ENCODE peak calls at places on chromosomes 12 and 14, in eight cellular contexts. Q is body of pancreas, W is A549, M is ovary, R is spleen, T is K562, U is heart left ventricle, I is gastrocnemius medialis. B is an unnamed sample.

GRCh38 chr14:92473947-92474535 is 39.5 kb upstream of the RIN3 start:
- DNase-seq in U (no peak), M (no peak), R (peak; percentile 66), W (no peak), I (no peak), Q (no peak), T (no peak), B (no peak)

GRCh38 chr12:68559984-68560822 is 50.5 kb upstream of the RAP1B start:
- DNase-seq in I (peak; percentile 9), R (no peak), T (no peak), W (no peak), U (no peak), Q (no peak), M (no peak), B (peak; percentile 48)

GRCh38 chr12:54159140-54159539 is 29.6 kb downstream of the SMUG1 start:
- DNase-seq in T (peak; percentile 94), Q (peak; percentile 18), R (no peak), U (no peak), I (no peak), W (no peak), M (no peak), B (peak; percentile 33)

GRCh38 chr14:104298458-104298857 is 160.1 kb downstream of the KIF26A start:
- DNase-seq in U (peak; percentile 10), R (no peak), I (no peak), Q (no peak), M (no peak), W (no peak), T (no peak), B (no peak)

GRCh38 chr12:54616933-54617535 is 17.7 kb downstream of the LACRT start:
- DNase-seq in U (no peak), R (no peak), Q (no peak), M (no peak), I (no peak), W (no peak), T (no peak), B (no peak)

GRCh38 chr14:42013560-42013959 is 406.9 kb downstream of the LRFN5 start:
- DNase-seq in I (no peak), W (no peak), M (no peak), U (no peak), Q (no peak), R (no peak), T (no peak), B (no peak)

GRCh38 chr14:94918896-94919295 is 149.0 kb upstream of the GSC start:
- DNase-seq in U (no peak), M (no peak), Q (no peak), R (no peak), T (no peak), I (no peak), W (no peak), B (no peak)

GRCh38 chr12:27619308-27619707 is 76.9 kb upstream of the REP15 start:
- DNase-seq in T (no peak), U (no peak), I (no peak), W (peak; percentile 53), Q (no peak), M (no peak), R (no peak), B (no peak)

GRCh38 chr14:59325906-59326305 is 137.4 kb downstream of the DAAM1 start:
- DNase-seq in T (no peak), R (no peak), Q (no peak), U (no peak), I (no peak), M (no peak), W (no peak), B (no peak)

GRCh38 chr12:39502657-39503056 is 59.7 kb upstream of the KIF21A start:
- DNase-seq in U (no peak), R (no peak), T (no peak), I (no peak), W (no peak), M (no peak), Q (no peak), B (no peak)
- H3K27ac ChIP-seq in U (no peak overlapping the region), R (no peak overlapping the region), T (no peak overlapping the region), I (no peak overlapping the region), W (no peak overlapping the region), M (no peak overlapping the region), Q (no peak overlapping the region), B (no peak overlapping the region)

DNA sequence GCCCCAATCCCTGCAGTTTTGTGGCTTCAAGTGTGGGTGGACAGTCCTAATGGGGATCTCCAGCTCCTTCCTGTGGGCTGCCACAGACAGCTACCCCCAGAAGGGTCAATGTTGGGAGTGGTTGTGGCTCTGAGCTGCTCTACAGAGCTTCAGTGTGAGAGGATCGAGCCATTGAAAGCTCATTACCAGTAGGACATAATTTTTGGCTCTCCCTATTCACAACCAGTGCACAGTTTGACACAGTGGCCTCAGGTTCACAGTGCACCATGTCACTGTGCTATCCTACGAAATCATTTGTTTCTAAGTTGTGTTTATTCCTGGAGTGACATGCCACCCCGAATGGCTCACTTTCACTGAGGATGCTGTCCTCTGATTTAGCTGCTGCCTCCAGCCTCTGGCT is 22.8 kb downstream of the TMBIM6 start:
- DNase-seq in Q (no peak), I (no peak), U (no peak), R (no peak), T (no peak), M (no peak), W (no peak), B (no peak)
- TF ChIP-seq CTCF in Q (no peak), I (no peak), U (no peak), R (no peak), T (no peak), M (no peak), W (no peak), B (no peak)

DNA sequence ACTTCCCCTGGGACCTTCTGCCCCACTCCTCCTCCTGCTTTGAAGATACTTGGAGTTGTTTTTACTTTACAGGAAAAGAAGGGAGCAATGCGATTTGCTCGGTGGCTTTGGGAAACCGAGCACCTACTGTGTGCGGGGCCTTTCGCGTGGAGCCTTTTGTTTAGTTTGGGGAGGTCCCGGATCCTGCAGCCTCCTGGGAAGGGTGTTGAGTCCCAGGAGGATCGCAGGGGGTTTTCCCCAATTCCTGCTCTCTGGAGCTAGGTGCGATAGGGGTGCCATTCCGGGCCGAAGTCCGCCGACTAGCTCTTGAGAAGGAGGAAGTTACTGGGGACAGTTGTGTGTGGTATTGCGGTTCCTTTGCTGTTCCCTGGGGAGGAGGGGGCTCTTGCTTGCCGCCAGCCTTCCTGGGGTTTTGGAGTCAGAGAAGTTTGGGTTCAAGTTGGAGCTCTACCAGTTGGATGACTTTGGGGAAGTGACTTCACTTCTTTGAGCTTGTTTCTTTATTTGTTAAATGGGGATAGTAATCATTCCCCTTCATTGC is 1.1 kb downstream of the BRI3BP start:
- DNase-seq in R (peak; percentile 84), U (no peak), T (peak; percentile 27), W (no peak), M (no peak), Q (peak; percentile 20), I (no peak), B (peak; percentile 55)
- TF ChIP-seq POLR2A in R (no peak), U (no peak), T (no peak), W (no peak), M (no peak), Q (no peak), I (no peak), B (no peak)

GRCh38 chr14:24179294-24179960 is 7.5 kb downstream of the REC8 start:
- DNase-seq in R (peak; percentile 56), Q (no peak), T (no peak), M (no peak), U (no peak), W (no peak), I (no peak), B (no peak)
- H3K27ac ChIP-seq in R (no peak overlapping the region), Q (peak overlapping the region; percentile 40), T (no peak overlapping the region), M (no peak overlapping the region), U (peak overlapping the region; percentile 76), W (no peak overlapping the region), I (peak overlapping the region; percentile 69), B (no peak overlapping the region)

DNA sequence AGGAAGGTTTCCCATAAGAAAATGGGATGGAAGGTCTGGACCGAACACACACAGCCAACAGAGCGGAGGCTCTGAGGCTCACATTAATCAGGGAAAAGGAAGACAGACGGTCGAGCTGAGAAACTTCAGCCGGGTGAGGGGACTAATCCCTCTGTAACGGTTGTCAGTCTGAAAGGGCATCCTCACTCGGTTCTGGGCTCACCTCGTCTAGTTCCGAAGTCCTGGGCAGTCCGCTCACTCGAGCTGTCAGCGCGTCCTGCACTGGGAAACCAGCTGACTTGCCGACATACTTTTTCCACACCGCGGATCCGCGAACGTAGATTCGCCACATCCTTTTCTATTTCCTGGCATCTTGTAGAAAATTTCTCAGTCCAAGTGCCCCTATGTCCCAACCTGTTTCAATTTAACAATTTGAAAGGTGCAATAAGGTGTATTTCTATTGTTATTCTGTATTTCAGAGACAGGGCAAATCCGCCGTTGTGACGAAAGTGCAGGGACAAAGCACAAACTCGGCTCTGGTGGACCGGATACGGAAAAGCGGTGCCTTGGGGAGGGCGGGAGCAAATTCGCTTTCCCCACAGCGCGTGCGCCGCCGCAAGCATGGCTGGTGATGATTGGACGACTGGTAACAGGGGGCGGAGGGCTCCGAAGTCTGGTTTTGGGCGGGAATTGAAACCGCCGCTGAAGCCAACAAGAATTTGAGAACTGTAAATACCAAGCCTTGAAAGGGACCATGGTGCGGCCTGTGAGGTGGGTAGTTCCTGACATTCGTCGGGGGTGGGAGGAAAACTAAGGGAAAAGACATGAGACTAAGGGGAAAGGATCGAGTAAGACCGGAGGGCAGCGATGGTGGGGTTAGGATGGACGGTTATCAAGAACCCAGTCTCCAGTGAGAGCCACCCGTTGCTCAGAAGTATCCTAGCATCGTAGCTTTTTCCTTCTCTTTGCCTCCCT is at the start of gene RAD51AP1:
- DNase-seq in U (peak; percentile 97), Q (peak; percentile 93), M (peak; percentile 94), I (peak; percentile 87), R (peak; percentile 97), W (peak; percentile 86), T (peak; percentile 94), B (peak; percentile 88)
- TF ChIP-seq CTCF in U (no peak), Q (no peak), M (no peak), I (no peak), R (no peak), W (no peak), T (no peak), B (no peak)

GRCh38 chr12:65632131-65632855 is 192.0 kb upstream of the HMGA2 start:
- DNase-seq in R (no peak), I (no peak), U (no peak), M (no peak), W (no peak), Q (no peak), T (no peak), B (no peak)
- TF ChIP-seq POLR2A in R (no peak), I (no peak), U (no peak), M (no peak), W (no peak), Q (no peak), T (no peak), B (no peak)